ENCODE peak calls at places on chromosomes 11 and 22, in eight cellular contexts. O, X, G, T, F, D, C and V are unnamed samples.

GRCh38 chr11:10650166-10650565 is 43.4 kb downstream of the IRAG1 start:
- DNase-seq in O (no peak), X (no peak), G (no peak), T (no peak), F (no peak), D (no peak), C (no peak), V (no peak)

GRCh38 chr11:32333335-32333991 is 101.9 kb downstream of the WT1 start:
- DNase-seq in O (no peak), X (no peak), G (peak), T (peak), F (peak), D (no peak), C (peak), V (peak)

GRCh38 chr22:23122216-23122957 is 19.4 kb downstream of the RSPH14 start:
- DNase-seq in O (no peak), X (no peak), G (no peak), T (no peak), F (no peak), D (no peak), C (no peak), V (no peak)

GRCh38 chr11:66694732-66695207 is 17.1 kb upstream of the RBM4B start:
- DNase-seq in O (peak), X (peak), G (peak), T (peak), F (peak), D (peak), C (peak), V (peak)

GRCh38 chr22:18024956-18025720 is 777 bp upstream of the MICAL3 start:
- DNase-seq in O (peak), X (no peak), G (no peak), T (no peak), F (no peak), D (no peak), C (no peak), V (no peak)

GRCh38 chr22:47613606-47614350 is 851.3 kb downstream of the TBC1D22A start:
- DNase-seq in O (no peak), X (no peak), G (no peak), T (no peak), F (no peak), D (no peak), C (no peak), V (no peak)

GRCh38 chr11:64040684-64041267 is 5.0 kb downstream of the FLRT1 start:
- DNase-seq in O (peak), X (peak), G (no peak), T (no peak), F (no peak), D (no peak), C (peak), V (peak)

GRCh38 chr11:69192282-69192681 is 36.5 kb downstream of the SMIM38 start:
- DNase-seq in O (peak), X (no peak), G (no peak), T (no peak), F (peak), D (no peak), C (no peak), V (no peak)

DNA sequence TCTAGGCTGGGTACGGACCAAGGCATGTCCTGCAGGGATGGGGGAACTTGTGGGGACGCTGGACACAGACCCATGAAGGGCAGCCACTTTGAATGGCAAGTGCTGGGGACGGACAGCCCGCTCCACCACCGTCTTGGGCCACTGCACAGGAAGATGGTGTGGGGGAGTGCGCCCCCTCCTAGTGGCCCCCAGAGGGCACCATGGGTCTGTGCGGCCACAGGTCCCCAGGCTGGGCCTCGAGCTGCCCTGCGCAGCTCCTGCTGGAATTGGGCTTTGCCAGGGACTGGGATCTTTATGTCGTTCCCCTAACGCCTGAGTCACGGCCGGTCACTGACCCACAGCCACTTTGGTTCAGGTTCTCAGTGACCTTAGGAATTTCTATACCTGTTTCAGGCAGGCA is 44.4 kb downstream of the NAT10 start:
- DNase-seq in O (peak), X (no peak), G (no peak), T (no peak), F (no peak), D (no peak), C (no peak), V (peak)
- TF ChIP-seq CTCF in O (peak), X (peak), G (no peak), T (peak), F (no peak), D (no peak), C (no peak), V (peak)

GRCh38 chr11:71563401-71563800 is 2.0 kb upstream of the KRTAP5-10 start:
- DNase-seq in O (peak), X (peak), G (peak), T (peak), F (no peak), D (no peak), C (peak), V (peak)
- TF ChIP-seq CTCF in O (peak), X (peak), G (peak), T (peak), F (no peak), D (no peak), C (no peak), V (no peak)

GRCh38 chr11:57638005-57638760 is 11.5 kb downstream of the YPEL4 start:
- DNase-seq in O (no peak), X (no peak), G (peak), T (peak), F (peak), D (no peak), C (peak), V (peak)
- TF ChIP-seq CTCF in O (no peak), X (no peak), G (no peak), T (no peak), F (no peak), D (no peak), C (no peak), V (no peak)

DNA sequence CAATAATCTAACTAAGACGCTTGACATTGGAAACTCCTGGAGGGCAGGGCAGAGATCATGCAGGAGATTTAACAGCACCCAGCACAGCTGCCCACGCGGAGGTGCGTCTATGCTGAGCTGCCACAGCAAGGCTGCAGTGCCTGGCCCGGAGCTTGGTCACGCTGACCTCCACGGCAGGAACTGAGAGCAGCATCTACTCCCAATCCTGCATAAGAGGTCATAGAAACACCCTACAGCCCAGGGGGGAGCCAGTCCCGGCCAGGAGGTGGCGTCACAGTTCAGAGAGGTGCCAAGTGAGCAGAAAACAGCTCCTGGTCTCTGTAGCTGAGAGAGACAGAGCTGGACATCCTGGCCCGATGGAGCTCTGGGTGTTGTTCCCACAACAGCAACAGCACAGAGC is 121.1 kb upstream of the TMEM45B start:
- DNase-seq in O (no peak), X (no peak), G (no peak), T (no peak), F (no peak), D (no peak), C (no peak), V (peak)
- TF ChIP-seq CTCF in O (peak), X (peak), G (no peak), T (no peak), F (no peak), D (no peak), C (no peak), V (peak)

DNA sequence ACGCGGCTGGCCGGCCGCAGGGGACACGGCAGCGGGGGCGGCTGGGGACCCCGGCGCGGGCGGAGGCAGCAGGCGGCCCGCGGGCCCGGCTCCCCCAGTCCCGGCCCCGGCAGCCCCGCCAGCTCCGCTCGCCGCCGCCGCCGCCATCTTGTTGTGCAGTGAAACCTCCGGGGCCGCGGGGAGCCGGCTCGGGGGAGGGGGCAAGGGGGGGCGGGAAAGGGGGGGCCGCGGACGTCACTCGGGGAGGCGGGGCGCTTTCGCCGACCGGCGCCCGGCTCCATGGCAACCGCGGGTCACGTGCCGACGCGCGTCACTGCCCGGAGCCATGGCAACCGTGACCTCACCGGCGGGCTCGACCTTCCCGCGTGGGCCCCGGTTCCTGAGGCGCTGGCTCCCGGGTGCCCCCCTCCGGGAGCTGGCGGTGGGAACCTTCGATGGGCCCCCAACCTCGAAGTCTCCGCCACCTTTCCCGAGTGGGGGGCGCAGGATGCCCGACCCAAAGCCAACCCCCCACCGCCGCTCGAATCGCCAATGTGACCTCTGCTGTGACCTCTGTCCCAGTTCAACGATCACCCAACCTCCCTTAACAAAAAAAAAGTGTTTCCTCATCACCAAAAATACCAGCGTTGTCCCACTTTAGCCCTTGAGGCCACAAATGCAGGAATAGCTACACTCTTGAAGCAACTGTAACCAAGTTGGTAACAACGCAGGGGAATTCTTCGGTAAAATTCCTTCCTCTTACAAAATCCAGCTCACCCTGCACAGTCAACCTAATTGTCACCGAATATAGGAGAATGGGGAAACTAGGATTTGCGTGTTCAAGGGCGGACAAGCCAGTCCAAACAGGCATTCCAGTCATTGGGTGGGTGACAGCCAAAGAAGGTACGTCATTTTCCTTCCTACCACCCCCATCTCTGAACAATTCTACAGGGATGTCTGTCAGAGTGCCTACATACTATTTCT is at the start of gene SIK3:
- DNase-seq in O (peak), X (peak), G (peak), T (peak), F (peak), D (peak), C (peak), V (peak)
- TF ChIP-seq CTCF in O (peak), X (peak), G (peak), T (peak), F (no peak), D (peak), C (peak), V (no peak)